ENCODE peak calls at places on chromosome 18, in nine cellular contexts. L is psoas muscle, A is kidney, N is breast epithelium, K is uterus, M is MM.1S, H is fibroblast of lung, X is mammary epithelial cell, T is stomach. Q is an unnamed sample. For H3K9me3, the result is how much of the 10 kb centered on the place peaks cover.

GRCh38 chr18:58993260-58993659 is 128.6 kb downstream of the ZNF532 start:
- DNase-seq in H (peak), K (no peak), M (no peak), T (no peak), N (no peak), X (peak), A (no peak), L (no peak), Q (no peak)

GRCh38 chr18:45060102-45060501 is 379.4 kb downstream of the SETBP1 start:
- DNase-seq in L (no peak), A (no peak), X (peak), T (no peak), K (no peak), M (no peak), H (peak), N (no peak), Q (no peak)

GRCh38 chr18:46013484-46014189 is 46.5 kb upstream of the EPG5 start:
- DNase-seq in X (no peak), A (no peak), M (peak), N (no peak), K (no peak), H (no peak), L (no peak), T (no peak), Q (no peak)

GRCh38 chr18:8703781-8704301 is 1.5 kb upstream of the MTCL1 start:
- DNase-seq in N (no peak), K (no peak), H (no peak), X (no peak), M (no peak), T (no peak), A (no peak), L (no peak), Q (no peak)

GRCh38 chr18:22604986-22605421 is 187.3 kb upstream of the CTAGE1 start:
- DNase-seq in T (no peak), N (no peak), L (no peak), H (no peak), X (peak), M (no peak), K (no peak), A (no peak), Q (no peak)

GRCh38 chr18:60978338-60978737 is 354.9 kb upstream of the CDH20 start:
- DNase-seq in K (no peak), M (no peak), N (no peak), T (no peak), L (no peak), X (peak), H (peak), A (no peak), Q (no peak)

GRCh38 chr18:59874166-59874565 is 25.6 kb upstream of the PMAIP1 start:
- DNase-seq in M (no peak), L (no peak), A (no peak), K (no peak), X (peak), N (no peak), T (no peak), H (peak), Q (no peak)

GRCh38 chr18:37218022-37218590 is 347.5 kb downstream of the CELF4 start:
- DNase-seq in T (no peak), H (no peak), M (no peak), A (no peak), X (no peak), K (no peak), N (no peak), L (no peak), Q (no peak)

GRCh38 chr18:28581503-28582169 is 404.7 kb upstream of the CDH2 start:
- DNase-seq in H (no peak), L (no peak), N (no peak), X (no peak), T (no peak), A (no peak), M (no peak), K (no peak), Q (no peak)

GRCh38 chr18:46466236-46467160 is 190.5 kb downstream of the LOXHD1 start:
- DNase-seq in L (no peak), A (no peak), T (no peak), M (no peak), N (no peak), K (no peak), X (no peak), H (no peak), Q (no peak)

GRCh38 chr18:56984731-56985130 is 162.2 kb upstream of the BOD1L2 start:
- DNase-seq in M (no peak), T (no peak), X (no peak), N (no peak), A (no peak), H (no peak), L (no peak), K (no peak), Q (no peak)

GRCh38 chr18:22564036-22564435 is 146.3 kb upstream of the CTAGE1 start:
- DNase-seq in K (no peak), T (no peak), N (no peak), A (no peak), M (no peak), L (no peak), H (no peak), X (peak), Q (no peak)

GRCh38 chr18:2547477-2548087 is 23.7 kb downstream of the METTL4 start:
- DNase-seq in N (no peak), M (peak), L (no peak), K (no peak), H (peak), X (peak), T (no peak), A (no peak), Q (no peak)

GRCh38 chr18:38539373-38539772 is 973.8 kb upstream of the CELF4 start:
- DNase-seq in A (no peak), L (no peak), T (no peak), H (no peak), K (no peak), X (no peak), M (no peak), N (no peak), Q (no peak)

GRCh38 chr18:75213610-75214009 is 3.0 kb downstream of the TSHZ1 start:
- DNase-seq in N (no peak), L (no peak), K (no peak), X (no peak), H (peak), T (no peak), A (no peak), M (no peak), Q (no peak)

GRCh38 chr18:49584431-49584830 is 22.6 kb downstream of the LIPG start:
- DNase-seq in K (no peak), A (no peak), T (no peak), L (no peak), H (no peak), N (no peak), X (no peak), M (no peak), Q (no peak)

GRCh38 chr18:26901020-26901419 is 35.5 kb upstream of the AQP4 start:
- DNase-seq in N (no peak), H (no peak), A (no peak), X (peak), K (no peak), M (no peak), T (no peak), L (no peak), Q (no peak)

GRCh38 chr18:31619291-31619690 is 27.6 kb downstream of the TTR start:
- DNase-seq in X (peak), L (no peak), T (no peak), A (no peak), N (no peak), M (no peak), K (no peak), H (no peak), Q (no peak)

GRCh38 chr18:48306838-48307237 is 102.3 kb downstream of the ZBTB7C start:
- DNase-seq in A (no peak), H (no peak), N (no peak), M (no peak), T (peak), X (no peak), K (no peak), L (no peak), Q (no peak)

GRCh38 chr18:55869965-55870585 is 282.1 kb upstream of the TCF4 start:
- DNase-seq in X (no peak), L (peak), A (no peak), H (peak), T (no peak), N (no peak), M (no peak), K (peak), Q (no peak)

GRCh38 chr18:69968073-69968472 is 20.4 kb upstream of the CD226 start:
- DNase-seq in M (no peak), N (no peak), K (no peak), A (no peak), T (no peak), H (no peak), X (no peak), L (no peak), Q (no peak)

GRCh38 chr18:6370886-6371635 is 43.6 kb downstream of the L3MBTL4 start:
- DNase-seq in X (no peak), H (no peak), M (no peak), T (peak), K (no peak), A (peak), N (no peak), L (no peak), Q (no peak)

GRCh38 chr18:24230766-24231165 is 91.9 kb downstream of the CABYR start:
- DNase-seq in K (no peak), L (no peak), H (no peak), A (no peak), M (no peak), N (no peak), X (no peak), T (no peak), Q (no peak)

GRCh38 chr18:4335386-4335785 is 119.7 kb downstream of the DLGAP1 start:
- DNase-seq in K (no peak), M (no peak), H (no peak), T (no peak), X (no peak), A (no peak), L (no peak), N (no peak), Q (no peak)

GRCh38 chr18:31555971-31556747 is 35.5 kb upstream of the TTR start:
- DNase-seq in N (no peak), A (no peak), K (peak), L (no peak), H (peak), T (no peak), X (peak), M (peak), Q (no peak)

GRCh38 chr18:60020107-60020925 is 120.5 kb downstream of the PMAIP1 start:
- DNase-seq in L (no peak), A (no peak), X (no peak), H (peak), T (no peak), K (no peak), M (no peak), N (no peak), Q (no peak)

GRCh38 chr18:54608008-54608642 is 17.1 kb downstream of the DYNAP start:
- DNase-seq in X (peak), A (no peak), K (no peak), N (no peak), H (peak), L (no peak), T (no peak), M (no peak), Q (no peak)

GRCh38 chr18:32777049-32777448 is 4.2 kb upstream of the KLHL14 start:
- DNase-seq in T (no peak), N (no peak), A (no peak), H (no peak), M (no peak), X (peak), K (no peak), L (no peak), Q (no peak)

GRCh38 chr18:38663682-38664081 is 1098.1 kb upstream of the CELF4 start:
- DNase-seq in X (no peak), A (no peak), N (no peak), H (no peak), K (no peak), M (no peak), L (no peak), T (no peak), Q (no peak)

GRCh38 chr18:14907420-14907819 is 159.4 kb downstream of the ANKRD30B start:
- DNase-seq in X (no peak), K (no peak), H (no peak), T (no peak), A (peak), L (no peak), N (no peak), M (no peak), Q (no peak)
- H3K9me3 ChIP-seq in X (under half), K (under half), H (under half), T (under half), A (under half), L (under half), N (under half), M (under half), Q (under half)

DNA sequence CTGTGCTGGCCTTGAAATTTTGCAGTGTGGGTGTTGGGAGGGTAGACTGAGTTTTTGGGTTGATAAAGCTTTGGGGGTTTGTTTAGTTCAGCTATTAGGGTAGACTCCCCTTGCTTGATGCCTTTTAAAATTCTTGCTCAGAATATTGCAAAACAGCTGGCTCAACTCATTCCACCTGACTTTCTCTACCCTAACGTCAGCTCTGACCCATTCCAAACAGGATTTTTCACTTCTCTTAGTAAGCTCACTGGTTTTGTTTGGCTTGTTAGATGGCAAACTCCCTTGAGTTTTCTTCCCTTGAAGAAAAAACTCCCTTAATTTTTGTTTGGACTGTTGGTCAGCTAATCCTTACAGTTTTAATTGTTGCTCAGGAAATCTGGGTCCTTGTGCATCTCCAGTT is 195.1 kb upstream of the DTNA start:
- DNase-seq in H (no peak), K (no peak), L (no peak), X (no peak), N (no peak), T (no peak), A (no peak), M (no peak), Q (no peak)
- H3K9me3 ChIP-seq in H (under half), K (under half), L (under half), X (under half), N (under half), T (under half), A (under half), M (under half), Q (under half)

DNA sequence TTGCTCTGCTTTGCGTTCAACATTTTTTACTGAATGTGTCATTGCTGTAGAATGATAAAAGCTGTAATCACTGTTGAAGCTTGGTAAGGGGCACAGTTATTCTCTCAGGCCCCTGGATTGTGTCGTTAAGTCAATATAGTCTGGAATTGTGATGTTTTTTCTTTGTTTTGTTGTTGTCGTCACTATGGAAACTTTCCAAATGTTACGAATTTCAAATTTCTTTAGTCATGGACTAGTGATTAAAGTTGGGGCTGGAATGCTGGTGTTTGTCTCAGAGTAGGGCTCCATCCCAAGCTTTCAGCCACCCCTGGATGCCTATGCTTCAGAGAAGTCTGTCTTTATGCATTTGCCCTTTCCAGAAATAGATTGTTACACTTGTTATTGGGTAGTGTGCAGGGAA is 287.2 kb downstream of the CDH19 start:
- DNase-seq in K (no peak), M (no peak), A (no peak), T (no peak), L (no peak), X (no peak), H (no peak), N (no peak), Q (no peak)
- H3K9me3 ChIP-seq in K (under half), M (under half), A (under half), T (under half), L (under half), X (under half), H (under half), N (under half), Q (under half)

GRCh38 chr18:63619661-63620060 is 24.4 kb downstream of the SERPINB4 start:
- DNase-seq in T (no peak), A (no peak), M (no peak), X (no peak), N (no peak), H (no peak), L (no peak), K (no peak), Q (no peak)

GRCh38 chr18:63626431-63626830 is 17.6 kb downstream of the SERPINB4 start:
- DNase-seq in T (no peak), M (no peak), K (no peak), L (no peak), H (no peak), X (no peak), A (no peak), N (no peak), Q (no peak)

GRCh38 chr18:63627819-63628218 is 16.2 kb downstream of the SERPINB4 start:
- DNase-seq in X (no peak), K (no peak), T (no peak), A (no peak), H (no peak), M (no peak), L (no peak), N (no peak), Q (no peak)

DNA sequence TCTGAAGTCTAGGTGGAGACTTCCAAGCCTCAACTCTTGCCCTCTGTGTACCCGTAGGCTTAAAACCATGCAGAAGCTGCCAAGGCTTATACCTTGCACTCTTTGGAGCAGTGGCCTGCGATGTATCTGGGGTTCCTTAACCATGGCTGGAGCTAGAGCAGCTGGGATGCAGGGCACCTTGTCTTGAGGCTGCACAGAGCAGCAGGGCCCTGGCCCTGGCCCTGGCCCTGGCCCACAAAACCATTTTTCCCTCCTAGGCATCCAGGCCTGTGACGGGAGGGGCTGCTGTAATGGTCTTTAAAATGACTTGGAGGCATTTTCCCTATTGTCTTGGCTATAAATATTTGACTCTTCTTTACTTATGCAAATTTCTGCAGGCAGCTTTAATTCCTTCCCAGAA is 19.2 kb downstream of the SERPINB4 start:
- DNase-seq in X (no peak), K (no peak), N (no peak), A (no peak), M (no peak), T (no peak), L (no peak), H (no peak), Q (no peak)
- H3K9me3 ChIP-seq in X (under half), K (under half), N (under half), A (under half), M (under half), T (under half), L (under half), H (under half), Q (under half)

GRCh38 chr18:13335903-13336302 is 117.3 kb downstream of the LDLRAD4 start:
- DNase-seq in T (no peak), N (no peak), K (no peak), M (no peak), H (no peak), A (no peak), X (no peak), L (no peak), Q (no peak)
- H3K9me3 ChIP-seq in T (under half), N (under half), K (under half), M (under half), H (under half), A (under half), X (under half), L (under half), Q (under half)

DNA sequence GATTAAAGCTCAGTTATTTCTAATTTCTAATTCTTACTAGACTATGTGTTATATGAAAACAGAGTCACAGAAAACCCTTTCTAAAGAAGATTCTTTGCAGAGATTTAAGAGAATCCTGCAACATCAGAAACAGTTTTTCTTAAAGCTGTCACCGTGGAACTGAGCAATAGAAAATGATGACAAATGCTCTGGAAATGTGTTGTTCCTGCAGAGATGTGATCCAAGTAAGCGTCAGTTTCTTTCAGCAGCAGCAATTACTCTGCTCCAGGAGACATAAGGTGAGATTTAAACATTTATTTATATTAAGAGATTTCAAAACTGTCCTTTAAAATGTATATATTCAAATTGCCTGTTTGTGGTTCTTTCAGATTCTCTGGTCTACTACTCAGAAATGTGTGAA is 350.5 kb upstream of the NETO1 start:
- DNase-seq in N (no peak), H (no peak), M (no peak), K (no peak), T (no peak), X (no peak), A (no peak), L (no peak), Q (no peak)
- H3K9me3 ChIP-seq in N (under half), H (under half), M (under half), K (under half), T (under half), X (under half), A (under half), L (under half), Q (under half)

GRCh38 chr18:50665519-50665918 is 105.6 kb downstream of the MAPK4 start:
- DNase-seq in M (no peak), K (no peak), T (no peak), H (no peak), N (no peak), A (no peak), X (no peak), L (no peak), Q (no peak)

GRCh38 chr18:50662775-50663383 is 103.0 kb downstream of the MAPK4 start:
- DNase-seq in L (no peak), X (no peak), M (no peak), A (no peak), H (no peak), N (no peak), K (no peak), T (no peak), Q (no peak)

GRCh38 chr18:50662177-50662576 is 102.3 kb downstream of the MAPK4 start:
- DNase-seq in N (no peak), L (no peak), X (peak), T (no peak), K (no peak), H (peak), A (no peak), M (peak), Q (no peak)

GRCh38 chr18:50665015-50665414 is 105.1 kb downstream of the MAPK4 start:
- DNase-seq in M (no peak), N (no peak), H (no peak), L (no peak), A (no peak), X (no peak), K (no peak), T (no peak), Q (no peak)

GRCh38 chr18:50663626-50664441 is 103.9 kb downstream of the MAPK4 start:
- DNase-seq in H (no peak), X (no peak), A (no peak), K (no peak), T (no peak), L (peak), M (no peak), N (no peak), Q (no peak)
- H3K9me3 ChIP-seq in H (under half), X (under half), A (under half), K (under half), T (under half), L (under half), M (under half), N (under half), Q (under half)

GRCh38 chr18:79887181-79888000 is 64.1 kb downstream of the SLC66A2 start:
- DNase-seq in K (no peak), L (no peak), X (no peak), N (no peak), M (no peak), T (no peak), H (no peak), A (peak), Q (no peak)

GRCh38 chr18:79890638-79891037 is 60.8 kb downstream of the SLC66A2 start:
- DNase-seq in M (no peak), A (no peak), N (no peak), T (no peak), X (no peak), L (no peak), H (no peak), K (no peak), Q (no peak)

GRCh38 chr18:79889569-79889968 is 61.9 kb downstream of the SLC66A2 start:
- DNase-seq in K (no peak), A (no peak), X (no peak), H (no peak), L (no peak), M (no peak), N (no peak), T (no peak), Q (no peak)

GRCh38 chr18:79884963-79885728 is 66.3 kb downstream of the SLC66A2 start:
- DNase-seq in K (no peak), X (no peak), N (no peak), A (peak), H (no peak), L (peak), T (no peak), M (no peak), Q (no peak)

GRCh38 chr18:79888016-79888415 is 63.4 kb downstream of the SLC66A2 start:
- DNase-seq in X (no peak), K (no peak), T (no peak), M (no peak), N (no peak), A (peak), H (no peak), L (no peak), Q (no peak)
- H3K9me3 ChIP-seq in X (half or more), K (under half), T (half or more), M (under half), N (under half), A (under half), H (under half), L (under half), Q (under half)

Q was measured in T-helper 17 cell.